ENCODE peak calls at places on chromosomes 5 and 9, in four cellular contexts. P is HepG2, Q is K562, C is H1. R is an unnamed sample.

GRCh38 chr9:127130661-127131538 is 8.5 kb upstream of the ANGPTL2 start:
- DNase-seq in Q (no peak), P (peak), C (no peak), R (no peak)

GRCh38 chr5:51988561-51988960 is 605.3 kb downstream of the ISL1 start:
- DNase-seq in P (no peak), Q (no peak), C (no peak), R (no peak)

GRCh38 chr9:123322771-123323481 is 33.1 kb upstream of the CRB2 start:
- DNase-seq in C (no peak), Q (no peak), P (no peak), R (no peak)

GRCh38 chr9:130111805-130112204 is 58.1 kb downstream of the GPR107 start:
- DNase-seq in C (no peak), P (no peak), Q (no peak), R (no peak)

GRCh38 chr9:109974143-109974917 is 194.3 kb downstream of the PALM2AKAP2 start:
- DNase-seq in Q (no peak), C (no peak), P (no peak), R (peak)

GRCh38 chr5:99973779-99974178 is 561.4 kb upstream of the FAM174A start:
- DNase-seq in C (no peak), P (no peak), Q (no peak), R (no peak)

GRCh38 chr9:116154976-116155699 is 1.5 kb downstream of the PAPPA start:
- DNase-seq in Q (no peak), C (no peak), P (no peak), R (no peak)

GRCh38 chr9:136940526-136941230 is 3.9 kb downstream of the FBXW5 start:
- DNase-seq in Q (no peak), P (no peak), C (no peak), R (no peak)

DNA sequence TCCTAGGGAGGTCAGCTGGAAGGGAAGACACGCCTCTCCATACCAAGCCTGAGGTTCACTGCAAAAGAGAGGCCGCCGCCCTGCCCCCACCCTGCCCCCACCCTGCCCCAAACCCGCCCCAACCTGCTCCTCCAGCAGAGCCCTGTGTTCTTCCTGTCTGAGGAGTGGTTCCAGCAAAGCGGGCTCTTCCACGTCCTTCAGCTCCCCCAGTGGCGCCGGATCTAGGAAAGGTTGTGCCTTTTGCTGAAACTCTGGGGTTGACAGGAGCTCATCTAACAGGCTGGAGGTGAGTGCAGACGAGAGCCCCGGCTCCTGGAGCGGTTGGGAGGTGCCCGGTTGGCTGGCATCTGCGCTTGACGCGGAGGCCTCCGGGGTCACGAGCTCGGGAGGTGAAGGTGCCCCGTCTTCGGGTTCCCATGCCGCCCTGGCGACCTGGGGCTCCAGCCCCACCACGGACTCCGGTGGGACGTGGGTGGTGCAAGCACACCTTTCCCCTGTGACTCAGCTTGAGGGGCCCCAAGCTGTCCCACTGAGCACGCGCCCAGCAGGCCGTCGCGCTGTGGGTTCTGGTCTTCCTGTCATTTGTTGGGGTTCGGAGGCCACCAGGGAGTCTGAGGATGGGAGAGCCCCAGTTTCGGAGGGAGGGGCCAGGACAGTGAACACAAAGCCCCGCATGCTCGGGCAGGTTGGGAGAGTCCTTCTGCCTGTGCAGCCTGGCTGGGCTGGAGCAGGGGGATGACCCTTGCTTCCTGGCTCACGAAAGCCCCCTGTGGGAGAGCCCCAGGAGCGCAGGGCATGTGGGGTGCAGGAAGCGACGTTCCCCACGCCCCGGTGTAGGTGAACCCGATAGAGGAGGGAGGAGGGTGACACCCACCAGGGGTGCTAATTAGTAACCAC is 1467.1 kb downstream of the FOXD4L5 start:
- DNase-seq in P (peak), Q (peak), C (no peak), R (peak)
- TF ChIP-seq HDAC2 in P (no peak), Q (no peak), C (no peak), R (no peak)

GRCh38 chr5:180141068-180141660 is 67.8 kb downstream of the RASGEF1C start:
- DNase-seq in C (no peak), Q (no peak), P (no peak), R (no peak)

GRCh38 chr5:180142824-180143610 is 66.0 kb downstream of the RASGEF1C start:
- DNase-seq in Q (no peak), C (no peak), P (no peak), R (no peak)

GRCh38 chr5:180142008-180142803 is 66.8 kb downstream of the RASGEF1C start:
- DNase-seq in P (no peak), C (no peak), Q (no peak), R (no peak)

GRCh38 chr5:180140627-180141006 is 68.4 kb downstream of the RASGEF1C start:
- DNase-seq in P (no peak), C (no peak), Q (no peak), R (no peak)

GRCh38 chr5:180143656-180144364 is 65.2 kb downstream of the RASGEF1C start:
- DNase-seq in Q (no peak), P (no peak), C (no peak), R (no peak)
- TF ChIP-seq SIN3A in Q (no peak), P (no peak), C (no peak), R (no peak)

GRCh38 chr5:140549237-140550144 is 2.0 kb downstream of the EIF4EBP3 start:
- DNase-seq in P (no peak), C (no peak), Q (peak), R (no peak)
- TF ChIP-seq HDAC2 in P (no peak), C (no peak), Q (no peak), R (no peak)

GRCh38 chr5:148904440-148904839 is 78.0 kb downstream of the ADRB2 start:
- DNase-seq in Q (no peak), C (no peak), P (no peak), R (no peak)
- TF ChIP-seq SIN3A in Q (no peak), C (no peak), P (no peak), R (no peak)